ENCODE peak calls at places on chromosome 19, in five cellular contexts. I, Y, F, B and G are unnamed samples.
A peak's percentile ranks its signal among the peaks of the same experiment; 100 is the strongest.

GRCh38 chr19:3545669-3546034 is 6.7 kb downstream of the TEKTIP1 start:
- DNase-seq in I (no peak), Y (no peak), F (no peak), B (no peak), G (no peak)

GRCh38 chr19:36489920-36490415 is 607 bp upstream of the ZNF566 start:
- DNase-seq in I (no peak), Y (peak; percentile 81), F (peak; percentile 76), B (peak; percentile 56), G (peak; percentile 69)

GRCh38 chr19:31350693-31351211 is 1.5 kb upstream of the TSHZ3 start:
- DNase-seq in I (peak; percentile 42), Y (peak; percentile 53), F (no peak), B (no peak), G (no peak)

GRCh38 chr19:10701955-10702307 is 692 bp downstream of the QTRT1 start:
- DNase-seq in I (no peak), Y (peak; percentile 47), F (no peak), B (no peak), G (peak; percentile 65)

GRCh38 chr19:52635786-52636570 is 2.2 kb downstream of the ZNF83 start:
- DNase-seq in I (no peak), Y (no peak), F (no peak), B (no peak), G (no peak)

GRCh38 chr19:7348587-7349230 is at the start of gene ARHGEF18:
- DNase-seq in I (no peak), Y (no peak), F (no peak), B (peak; percentile 44), G (no peak)

GRCh38 chr19:48249502-48250014 is 6.2 kb downstream of the CARD8 start:
- DNase-seq in I (no peak), Y (no peak), F (no peak), B (peak; percentile 58), G (no peak)

GRCh38 chr19:16902545-16902944 is 13.7 kb downstream of the F2RL3 start:
- DNase-seq in I (no peak), Y (no peak), F (no peak), B (no peak), G (no peak)

GRCh38 chr19:55353803-55354697 is 469 bp downstream of the COX6B2 start:
- DNase-seq in I (no peak), Y (peak; percentile 94), F (peak; percentile 84), B (peak; percentile 43), G (peak; percentile 95)

GRCh38 chr19:49851456-49852259 is 699 bp downstream of the PTOV1 start:
- DNase-seq in I (peak; percentile 43), Y (peak; percentile 41), F (peak; percentile 46), B (no peak), G (peak; percentile 27)

GRCh38 chr19:50836543-50837195 is 3.3 kb upstream of the KLK15 start:
- DNase-seq in I (no peak), Y (no peak), F (no peak), B (no peak), G (no peak)

GRCh38 chr19:19232231-19232630 is 20.5 kb downstream of the NCAN start:
- DNase-seq in I (no peak), Y (no peak), F (no peak), B (no peak), G (no peak)